ENCODE peak calls at places on chromosomes 5 and 9, in six cellular contexts. One of them, this sample, is unnamed.

GRCh38 chr5:65394078-65394477 is 87.6 kb downstream of the ADAMTS6 start:
- DNase-seq in NCI-H1436: no peak
- DNase-seq in Caco-2: peak; percentile 2
- DNase-seq in lung microvascular endothelial cell: no peak
- DNase-seq in NCI-H2029: no peak
- DNase-seq in anterior cingulate cortex: no peak
- DNase-seq in this sample: no peak

GRCh38 chr9:15155826-15156225 is 151.2 kb downstream of the TTC39B start:
- DNase-seq in lung microvascular endothelial cell: peak; percentile 97
- DNase-seq in Caco-2: no peak
- DNase-seq in NCI-H1436: no peak
- DNase-seq in NCI-H2029: no peak
- DNase-seq in anterior cingulate cortex: no peak
- DNase-seq in this sample: no peak

GRCh38 chr9:35114921-35115341 is 731 bp downstream of the ATOSB start:
- DNase-seq in anterior cingulate cortex: no peak
- DNase-seq in NCI-H1436: no peak
- DNase-seq in Caco-2: no peak
- DNase-seq in NCI-H2029: no peak
- DNase-seq in lung microvascular endothelial cell: no peak
- DNase-seq in this sample: no peak

GRCh38 chr9:131111854-131112311 is 13.5 kb upstream of the NUP214 start:
- DNase-seq in NCI-H2029: no peak
- DNase-seq in Caco-2: no peak
- DNase-seq in NCI-H1436: no peak
- DNase-seq in lung microvascular endothelial cell: no peak
- DNase-seq in anterior cingulate cortex: peak; percentile 81
- DNase-seq in this sample: no peak

GRCh38 chr9:135968083-135968476 is 6.9 kb upstream of the UBAC1 start:
- DNase-seq in anterior cingulate cortex: no peak
- DNase-seq in NCI-H1436: no peak
- DNase-seq in Caco-2: no peak
- DNase-seq in lung microvascular endothelial cell: no peak
- DNase-seq in NCI-H2029: no peak
- DNase-seq in this sample: no peak

GRCh38 chr9:106956971-106957370 is 94.0 kb downstream of the ZNF462 start:
- DNase-seq in Caco-2: no peak
- DNase-seq in lung microvascular endothelial cell: no peak
- DNase-seq in anterior cingulate cortex: no peak
- DNase-seq in NCI-H2029: no peak
- DNase-seq in NCI-H1436: no peak
- DNase-seq in this sample: no peak

GRCh38 chr5:159061834-159062530 is 37.7 kb downstream of the EBF1 start:
- DNase-seq in lung microvascular endothelial cell: no peak
- DNase-seq in anterior cingulate cortex: no peak
- DNase-seq in NCI-H2029: no peak
- DNase-seq in Caco-2: no peak
- DNase-seq in NCI-H1436: no peak
- DNase-seq in this sample: no peak

GRCh38 chr5:116881921-116882531 is 307.4 kb upstream of the SEMA6A start:
- DNase-seq in Caco-2: no peak
- DNase-seq in lung microvascular endothelial cell: no peak
- DNase-seq in NCI-H2029: peak; percentile 81
- DNase-seq in NCI-H1436: no peak
- DNase-seq in anterior cingulate cortex: no peak
- DNase-seq in this sample: no peak

GRCh38 chr5:119355244-119355635 is 579 bp upstream of the TNFAIP8 start:
- DNase-seq in lung microvascular endothelial cell: no peak
- DNase-seq in NCI-H2029: no peak
- DNase-seq in Caco-2: no peak
- DNase-seq in anterior cingulate cortex: no peak
- DNase-seq in NCI-H1436: no peak
- DNase-seq in this sample: no peak

GRCh38 chr5:147534172-147534951 is 24.5 kb upstream of the DPYSL3 start:
- DNase-seq in Caco-2: no peak
- DNase-seq in lung microvascular endothelial cell: no peak
- DNase-seq in anterior cingulate cortex: no peak
- DNase-seq in NCI-H2029: no peak
- DNase-seq in NCI-H1436: no peak
- DNase-seq in this sample: no peak

GRCh38 chr5:170648546-170648945 is 135.0 kb upstream of the GABRP start:
- DNase-seq in lung microvascular endothelial cell: peak; percentile 34
- DNase-seq in Caco-2: no peak
- DNase-seq in NCI-H2029: no peak
- DNase-seq in anterior cingulate cortex: no peak
- DNase-seq in NCI-H1436: no peak
- DNase-seq in this sample: no peak

GRCh38 chr9:4068449-4068848 is 231.4 kb downstream of the GLIS3 start:
- DNase-seq in Caco-2: peak; percentile 23
- DNase-seq in NCI-H2029: no peak
- DNase-seq in NCI-H1436: no peak
- DNase-seq in lung microvascular endothelial cell: no peak
- DNase-seq in anterior cingulate cortex: no peak
- DNase-seq in this sample: no peak

GRCh38 chr5:96377167-96377566 is 55.9 kb downstream of the PCSK1 start:
- DNase-seq in anterior cingulate cortex: no peak
- DNase-seq in NCI-H1436: no peak
- DNase-seq in Caco-2: no peak
- DNase-seq in NCI-H2029: no peak
- DNase-seq in lung microvascular endothelial cell: no peak
- DNase-seq in this sample: no peak

GRCh38 chr5:68432682-68433081 is 217.1 kb downstream of the PIK3R1 start:
- DNase-seq in anterior cingulate cortex: no peak
- DNase-seq in lung microvascular endothelial cell: peak; percentile 57
- DNase-seq in NCI-H1436: no peak
- DNase-seq in Caco-2: no peak
- DNase-seq in NCI-H2029: no peak
- DNase-seq in this sample: no peak

GRCh38 chr9:81621785-81622243 is 67.5 kb downstream of the TLE1 start:
- DNase-seq in anterior cingulate cortex: no peak
- DNase-seq in lung microvascular endothelial cell: no peak
- DNase-seq in NCI-H2029: no peak
- DNase-seq in Caco-2: no peak
- DNase-seq in NCI-H1436: peak; percentile 18
- DNase-seq in this sample: no peak

GRCh38 chr5:84163671-84164070 is 221.0 kb downstream of the EDIL3 start:
- DNase-seq in anterior cingulate cortex: no peak
- DNase-seq in NCI-H1436: no peak
- DNase-seq in NCI-H2029: no peak
- DNase-seq in Caco-2: no peak
- DNase-seq in lung microvascular endothelial cell: no peak
- DNase-seq in this sample: no peak

GRCh38 chr9:93577045-93577939 is 908 bp downstream of the PHF2 start:
- DNase-seq in lung microvascular endothelial cell: peak; percentile 55
- DNase-seq in anterior cingulate cortex: no peak
- DNase-seq in NCI-H2029: no peak
- DNase-seq in NCI-H1436: no peak
- DNase-seq in Caco-2: peak; percentile 12
- DNase-seq in this sample: no peak

GRCh38 chr9:137873858-137874363 is 3.7 kb upstream of the CACNA1B start:
- DNase-seq in anterior cingulate cortex: no peak
- DNase-seq in lung microvascular endothelial cell: no peak
- DNase-seq in NCI-H2029: no peak
- DNase-seq in NCI-H1436: no peak
- DNase-seq in Caco-2: no peak
- DNase-seq in this sample: no peak

GRCh38 chr9:131228988-131229387 is 47.3 kb downstream of the FAM78A start:
- DNase-seq in NCI-H1436: no peak
- DNase-seq in anterior cingulate cortex: no peak
- DNase-seq in NCI-H2029: no peak
- DNase-seq in Caco-2: no peak
- DNase-seq in lung microvascular endothelial cell: no peak
- DNase-seq in this sample: no peak